ENCODE peak calls at places on chromosome 13, in five cellular contexts. V is H9, T is IMR-90, U is mesendoderm, P is mesenchymal stem cell. E is an unnamed sample.

GRCh38 chr13:34926513-34926912 is 15.6 kb upstream of the NBEA start:
- DNase-seq in P (peak), U (peak), T (peak), V (no peak), E (no peak)

GRCh38 chr13:114144606-114145244 is 12.3 kb upstream of the RASA3 start:
- DNase-seq in P (no peak), U (no peak), V (no peak), T (no peak), E (no peak)

GRCh38 chr13:73303858-73304257 is 245.1 kb downstream of the KLF5 start:
- DNase-seq in U (peak), V (peak), P (no peak), T (peak), E (no peak)

GRCh38 chr13:34867590-34867989 is 74.5 kb upstream of the NBEA start:
- DNase-seq in P (peak), T (peak), U (no peak), V (no peak), E (no peak)

GRCh38 chr13:37492741-37493514 is 105.6 kb downstream of the POSTN start:
- DNase-seq in V (no peak), T (peak), U (no peak), P (peak), E (no peak)

GRCh38 chr13:85520445-85520844 is 278.8 kb downstream of the SLITRK6 start:
- DNase-seq in U (no peak), P (peak), T (peak), V (no peak), E (no peak)

GRCh38 chr13:39676315-39676876 is 20.9 kb downstream of the COG6 start:
- DNase-seq in P (peak), V (no peak), U (peak), T (peak), E (peak)

GRCh38 chr13:60453490-60453889 is 56.5 kb downstream of the TDRD3 start:
- DNase-seq in U (peak), V (no peak), T (peak), P (no peak), E (no peak)

GRCh38 chr13:29383476-29383875 is 212.0 kb downstream of the SLC7A1 start:
- DNase-seq in T (no peak), V (no peak), U (no peak), P (no peak), E (no peak)

GRCh38 chr13:76667551-76667950 is 218.7 kb downstream of the KCTD12 start:
- DNase-seq in U (peak), V (no peak), T (peak), P (peak), E (no peak)

GRCh38 chr13:85223883-85224656 is 575.1 kb downstream of the SLITRK6 start:
- DNase-seq in T (peak), U (no peak), V (no peak), P (peak), E (no peak)

GRCh38 chr13:112457485-112457884 is 81.3 kb downstream of the SPACA7 start:
- DNase-seq in U (no peak), P (no peak), V (no peak), T (no peak), E (no peak)

GRCh38 chr13:42803563-42804212 is 22.3 kb downstream of the FAM216B start:
- DNase-seq in P (peak), T (peak), U (no peak), V (no peak), E (no peak)

GRCh38 chr13:110419946-110420345 is 112.9 kb downstream of the COL4A2 start:
- DNase-seq in T (no peak), P (no peak), U (no peak), V (no peak), E (no peak)
- H2BK120ac ChIP-seq in T (no peak), P (no peak), U (no peak), V (no peak), E (no peak)

GRCh38 chr13:25971499-25972145 is 80.2 kb downstream of the SHISA2 start:
- DNase-seq in P (no peak), U (no peak), V (no peak), T (no peak), E (no peak)
- H3K18ac ChIP-seq in P (no peak), U (no peak), V (no peak), T (no peak), E (peak)

DNA sequence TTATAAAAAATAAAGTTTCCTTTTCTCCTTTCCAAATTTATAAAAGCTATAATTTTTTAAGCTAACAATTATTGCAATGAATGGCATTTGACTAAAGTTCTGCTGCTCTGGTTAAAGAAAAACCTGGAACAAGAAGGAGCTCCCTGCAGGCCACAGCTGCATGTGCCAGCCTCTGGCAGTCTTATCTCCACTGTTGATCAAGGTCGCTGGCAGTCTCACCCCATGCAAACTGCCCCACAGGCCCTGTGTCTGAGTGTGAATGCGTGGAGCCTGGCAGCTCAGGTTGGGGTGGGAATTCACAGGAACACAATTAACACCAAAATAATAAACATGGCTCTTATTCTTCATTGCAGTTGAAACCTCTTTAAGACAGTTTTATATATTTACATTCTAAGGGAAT is 30.2 kb upstream of the FREM2 start:
- DNase-seq in P (no peak), U (peak), T (no peak), V (no peak), E (no peak)
- H2BK120ac ChIP-seq in P (no peak), U (no peak), T (no peak), V (no peak), E (no peak)

DNA sequence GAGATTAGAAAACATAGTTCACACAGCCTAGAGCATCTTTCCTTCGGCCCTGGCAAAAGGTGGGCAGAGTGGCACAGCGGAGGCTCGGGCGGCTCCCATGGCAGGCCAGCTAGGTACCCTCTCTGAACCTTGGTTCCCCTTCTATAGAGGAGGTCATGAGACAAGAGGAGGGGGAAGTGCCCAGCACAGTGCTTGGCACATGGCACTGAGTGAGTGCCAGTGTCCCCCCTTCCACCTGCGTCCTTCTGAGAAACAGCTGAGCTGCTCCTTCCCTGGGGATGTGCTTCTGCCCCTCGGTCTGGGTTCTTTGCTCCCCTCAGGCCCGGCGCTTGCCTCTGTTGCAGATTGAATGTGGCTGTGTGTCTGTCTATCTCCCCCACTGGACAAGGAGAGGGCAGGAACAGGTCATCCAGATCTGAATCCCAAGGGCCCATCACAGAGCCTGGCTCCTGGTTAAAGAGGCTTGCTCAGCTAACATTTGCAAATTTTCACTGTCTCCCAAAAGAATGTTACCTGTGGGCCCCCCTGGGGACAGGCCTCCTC is 165.6 kb downstream of the USP12 start:
- DNase-seq in U (no peak), P (no peak), T (no peak), V (peak), E (no peak)
- H3K18ac ChIP-seq in U (no peak), P (peak), T (no peak), V (no peak), E (peak)